ENCODE peak calls at places on chromosome 18, in seven cellular contexts. K is K562, F is HepG2, R is H1, I is HCT116, N is SK-N-SH, U is GM12878. Z is an unnamed sample.

GRCh38 chr18:8063733-8064132 is 496.6 kb downstream of the PTPRM start:
- DNase-seq in K (no peak), F (no peak), R (no peak), I (no peak), N (no peak), U (no peak), Z (no peak)

GRCh38 chr18:63869374-63869773 is 18.1 kb upstream of the SERPINB2 start:
- DNase-seq in K (no peak), F (no peak), R (no peak), I (no peak), N (no peak), U (no peak), Z (no peak)

GRCh38 chr18:24262097-24262496 is 123.2 kb downstream of the CABYR start:
- DNase-seq in K (no peak), F (no peak), R (no peak), I (no peak), N (no peak), U (no peak), Z (no peak)

GRCh38 chr18:32337347-32337746 is 133.3 kb downstream of the GAREM1 start:
- DNase-seq in K (no peak), F (no peak), R (no peak), I (no peak), N (no peak), U (no peak), Z (no peak)

GRCh38 chr18:812673-813404 is 797 bp upstream of the YES1 start:
- DNase-seq in K (peak), F (peak), R (peak), I (peak), N (peak), U (peak), Z (no peak)

GRCh38 chr18:27762054-27762453 is 414.9 kb downstream of the CDH2 start:
- DNase-seq in K (no peak), F (no peak), R (no peak), I (no peak), N (no peak), U (no peak), Z (no peak)

GRCh38 chr18:10312316-10313015 is 142.0 kb upstream of the APCDD1 start:
- DNase-seq in K (no peak), F (peak), R (no peak), I (no peak), N (no peak), U (no peak), Z (no peak)

GRCh38 chr18:38868757-38869156 is 1303.2 kb upstream of the CELF4 start:
- DNase-seq in K (no peak), F (no peak), R (no peak), I (no peak), N (no peak), U (no peak), Z (no peak)

GRCh38 chr18:37714621-37715020 is 149.0 kb upstream of the CELF4 start:
- DNase-seq in K (no peak), F (no peak), R (no peak), I (no peak), N (no peak), U (no peak), Z (no peak)

GRCh38 chr18:35291166-35291565 is 1.1 kb upstream of the ZSCAN30 start:
- DNase-seq in K (no peak), F (no peak), R (no peak), I (no peak), N (no peak), U (no peak), Z (no peak)

GRCh38 chr18:38367473-38367872 is 801.9 kb upstream of the CELF4 start:
- DNase-seq in K (no peak), F (no peak), R (no peak), I (no peak), N (peak), U (no peak), Z (no peak)

GRCh38 chr18:63130176-63130575 is 189.4 kb downstream of the BCL2 start:
- DNase-seq in K (no peak), F (no peak), R (no peak), I (no peak), N (no peak), U (no peak), Z (no peak)

GRCh38 chr18:68735498-68736343 is 20.8 kb upstream of the TMX3 start:
- DNase-seq in K (peak), F (peak), R (no peak), I (peak), N (peak), U (no peak), Z (no peak)

GRCh38 chr18:66742832-66743231 is 138.9 kb upstream of the CDH19 start:
- DNase-seq in K (no peak), F (no peak), R (no peak), I (no peak), N (no peak), U (no peak), Z (no peak)

GRCh38 chr18:70377857-70378701 is 89.2 kb downstream of the SOCS6 start:
- DNase-seq in K (peak), F (peak), R (no peak), I (no peak), N (no peak), U (no peak), Z (no peak)

GRCh38 chr18:42513416-42513815 is 558.4 kb downstream of the PIK3C3 start:
- DNase-seq in K (no peak), F (no peak), R (no peak), I (no peak), N (no peak), U (no peak), Z (no peak)

GRCh38 chr18:73891572-73892421 is 255.8 kb downstream of the FBXO15 start:
- DNase-seq in K (peak), F (no peak), R (peak), I (no peak), N (peak), U (no peak), Z (peak)

GRCh38 chr18:57352761-57353136 is 392 bp downstream of the ST8SIA3 start:
- DNase-seq in K (no peak), F (no peak), R (peak), I (no peak), N (peak), U (no peak), Z (no peak)

GRCh38 chr18:45958730-45959129 is 8.4 kb downstream of the EPG5 start:
- DNase-seq in K (no peak), F (no peak), R (no peak), I (no peak), N (no peak), U (no peak), Z (no peak)

GRCh38 chr18:24246143-24246542 is 107.3 kb downstream of the CABYR start:
- DNase-seq in K (no peak), F (no peak), R (no peak), I (no peak), N (no peak), U (peak), Z (no peak)

GRCh38 chr18:75350440-75350839 is 77.1 kb downstream of the SMIM21 start:
- DNase-seq in K (no peak), F (no peak), R (no peak), I (no peak), N (no peak), U (no peak), Z (peak)

GRCh38 chr18:35039633-35040032 is 1.6 kb upstream of the MAPRE2 start:
- DNase-seq in K (no peak), F (no peak), R (no peak), I (no peak), N (no peak), U (no peak), Z (no peak)

GRCh38 chr18:22276334-22276713 is 106.9 kb downstream of the GATA6 start:
- DNase-seq in K (no peak), F (no peak), R (no peak), I (no peak), N (no peak), U (no peak), Z (no peak)

GRCh38 chr18:77733292-77733903 is 483.8 kb downstream of the GALR1 start:
- DNase-seq in K (peak), F (no peak), R (peak), I (no peak), N (no peak), U (no peak), Z (no peak)

GRCh38 chr18:55100817-55101457 is 141.7 kb upstream of the CCDC68 start:
- DNase-seq in K (no peak), F (no peak), R (no peak), I (peak), N (no peak), U (no peak), Z (no peak)

GRCh38 chr18:41703744-41704530 is 251.1 kb upstream of the PIK3C3 start:
- DNase-seq in K (no peak), F (no peak), R (no peak), I (no peak), N (peak), U (no peak), Z (no peak)

GRCh38 chr18:25225152-25225551 is 126.8 kb downstream of the ZNF521 start:
- DNase-seq in K (no peak), F (no peak), R (no peak), I (no peak), N (no peak), U (no peak), Z (no peak)

GRCh38 chr18:5286525-5286924 is 9.0 kb downstream of the ZBTB14 start:
- DNase-seq in K (no peak), F (no peak), R (no peak), I (no peak), N (no peak), U (no peak), Z (no peak)

GRCh38 chr18:9708882-9709877 is 1.1 kb downstream of the RAB31 start:
- DNase-seq in K (peak), F (no peak), R (no peak), I (no peak), N (no peak), U (no peak), Z (no peak)

GRCh38 chr18:77210249-77210648 is 39.4 kb upstream of the GALR1 start:
- DNase-seq in K (no peak), F (no peak), R (no peak), I (no peak), N (no peak), U (no peak), Z (no peak)

GRCh38 chr18:45920367-45920766 is 46.8 kb downstream of the EPG5 start:
- DNase-seq in K (no peak), F (no peak), R (no peak), I (no peak), N (peak), U (no peak), Z (no peak)

GRCh38 chr18:35683021-35683420 is 101.5 kb downstream of the GALNT1 start:
- DNase-seq in K (peak), F (no peak), R (no peak), I (no peak), N (no peak), U (no peak), Z (no peak)

GRCh38 chr18:11518788-11519685 is 90.4 kb upstream of the SLC35G4 start:
- DNase-seq in K (peak), F (peak), R (peak), I (peak), N (peak), U (no peak), Z (peak)
- TF ChIP-seq YY1 in K (no peak), F (no peak), R (peak), I (no peak), N (no peak), U (peak), Z (no peak)

DNA sequence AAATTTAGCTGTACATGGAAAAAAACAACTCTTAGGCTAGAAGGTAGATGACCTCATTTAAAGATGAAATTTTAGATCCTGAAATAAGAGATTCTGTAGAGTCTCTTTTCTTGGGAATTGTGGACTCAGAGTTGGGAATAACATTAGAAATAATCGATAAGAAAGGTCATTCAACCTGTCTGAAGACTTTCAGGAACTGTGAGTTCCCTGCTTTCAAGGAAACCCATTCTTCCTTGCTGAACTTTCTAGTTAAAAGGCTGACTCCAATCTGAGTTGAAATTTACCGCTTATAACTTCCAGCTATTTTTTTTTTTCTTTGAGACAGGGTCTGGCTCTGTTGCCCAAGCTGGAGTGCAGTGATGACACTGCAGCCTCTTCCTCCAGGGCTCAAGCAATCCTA is 16.8 kb upstream of the SMAD7 start:
- DNase-seq in K (no peak), F (no peak), R (no peak), I (no peak), N (no peak), U (no peak), Z (no peak)
- TF ChIP-seq YY1 in K (no peak), F (no peak), R (no peak), I (no peak), N (no peak), U (no peak), Z (no peak)

GRCh38 chr18:79302120-79302519 is 93.6 kb upstream of the NFATC1 start:
- DNase-seq in K (no peak), F (no peak), R (no peak), I (no peak), N (no peak), U (no peak), Z (no peak)
- TF ChIP-seq YY1 in K (no peak), F (no peak), R (no peak), I (no peak), N (no peak), U (no peak), Z (no peak)

GRCh38 chr18:48153641-48154481 is 223.4 kb upstream of the SMAD2 start:
- DNase-seq in K (no peak), F (peak), R (no peak), I (no peak), N (no peak), U (no peak), Z (no peak)
- TF ChIP-seq YY1 in K (no peak), F (no peak), R (no peak), I (no peak), N (no peak), U (no peak), Z (no peak)

GRCh38 chr18:47168913-47169312 is 7.3 kb downstream of the IER3IP1 start:
- DNase-seq in K (no peak), F (no peak), R (no peak), I (no peak), N (no peak), U (no peak), Z (no peak)

GRCh38 chr18:47166235-47166634 is 9.9 kb downstream of the IER3IP1 start:
- DNase-seq in K (no peak), F (no peak), R (no peak), I (no peak), N (no peak), U (no peak), Z (no peak)

GRCh38 chr18:47172476-47172875 is 3.7 kb downstream of the IER3IP1 start:
- DNase-seq in K (no peak), F (no peak), R (no peak), I (no peak), N (no peak), U (no peak), Z (no peak)

GRCh38 chr18:47163241-47163640 is 12.9 kb downstream of the IER3IP1 start:
- DNase-seq in K (no peak), F (no peak), R (no peak), I (no peak), N (no peak), U (no peak), Z (no peak)

GRCh38 chr18:47168509-47168908 is 7.7 kb downstream of the IER3IP1 start:
- DNase-seq in K (no peak), F (no peak), R (no peak), I (no peak), N (no peak), U (no peak), Z (no peak)
- TF ChIP-seq YY1 in K (no peak), F (no peak), R (no peak), I (no peak), N (no peak), U (no peak), Z (no peak)

Z was measured in NT2/D1.